ENCODE peak calls at places on chromosomes 16 and 17, in six cellular contexts. L is upper lobe of left lung, M is breast epithelium, Y is H1, B is HL-60, J is sigmoid colon. D is an unnamed sample.

GRCh38 chr17:61409301-61410099 is 9.9 kb downstream of the TBX2 start:
- DNase-seq in L (peak), M (peak), Y (no peak), B (peak), J (peak), D (peak)

GRCh38 chr17:74413491-74413890 is 18.4 kb upstream of the GPRC5C start:
- DNase-seq in L (no peak), M (no peak), Y (no peak), B (no peak), J (no peak), D (no peak)

GRCh38 chr17:67082110-67082509 is 37.8 kb downstream of the CACNG1 start:
- DNase-seq in L (no peak), M (no peak), Y (no peak), B (no peak), J (no peak), D (no peak)

GRCh38 chr17:45413498-45413923 is 19.2 kb downstream of the ARHGAP27 start:
- DNase-seq in L (peak), M (no peak), Y (no peak), B (peak), J (peak), D (no peak)

GRCh38 chr16:24539295-24539849 is at the start of gene RBBP6:
- DNase-seq in L (peak), M (peak), Y (peak), B (peak), J (peak), D (peak)

GRCh38 chr16:76071690-76072089 is 205.5 kb upstream of the CNTNAP4 start:
- DNase-seq in L (no peak), M (no peak), Y (no peak), B (no peak), J (no peak), D (no peak)

GRCh38 chr16:80599466-80599865 is 58.7 kb downstream of the DYNLRB2 start:
- DNase-seq in L (no peak), M (no peak), Y (no peak), B (no peak), J (no peak), D (no peak)

GRCh38 chr16:66363196-66363777 is 3.2 kb upstream of the CDH5 start:
- DNase-seq in L (no peak), M (no peak), Y (no peak), B (no peak), J (no peak), D (no peak)

GRCh38 chr17:82924812-82925211 is 85.0 kb upstream of the ZNF750 start:
- DNase-seq in L (no peak), M (no peak), Y (no peak), B (no peak), J (no peak), D (no peak)

GRCh38 chr16:71479420-71479819 is 9.7 kb downstream of the ZNF19 start:
- DNase-seq in L (no peak), M (no peak), Y (no peak), B (no peak), J (no peak), D (peak)

GRCh38 chr17:46818319-46818928 is at the start of gene WNT3:
- DNase-seq in L (no peak), M (no peak), Y (no peak), B (no peak), J (no peak), D (peak)

GRCh38 chr16:2019500-2019899 is at the start of gene NPW:
- DNase-seq in L (no peak), M (no peak), Y (no peak), B (no peak), J (no peak), D (peak)

GRCh38 chr17:2122641-2123302 is 67.9 kb downstream of the HIC1 start:
- DNase-seq in L (peak), M (peak), Y (no peak), B (peak), J (peak), D (peak)

GRCh38 chr17:6097005-6097279 is 26.8 kb downstream of the WSCD1 start:
- DNase-seq in L (no peak), M (no peak), Y (no peak), B (no peak), J (no peak), D (no peak)

GRCh38 chr17:77318491-77319210 is 177.9 kb downstream of the SEC14L1 start:
- DNase-seq in L (no peak), M (no peak), Y (no peak), B (peak), J (peak), D (no peak)

GRCh38 chr17:72342582-72343527 is 222.0 kb downstream of the SOX9 start:
- DNase-seq in L (peak), M (peak), Y (no peak), B (no peak), J (no peak), D (peak)

GRCh38 chr17:17979778-17980177 is 7.1 kb downstream of the DRC3 start:
- DNase-seq in L (no peak), M (no peak), Y (no peak), B (no peak), J (no peak), D (no peak)

GRCh38 chr16:9260665-9261064 is 169.2 kb downstream of the HAPSTR1 start:
- DNase-seq in L (no peak), M (no peak), Y (no peak), B (no peak), J (no peak), D (no peak)

GRCh38 chr17:82734987-82735866 is at the start of gene FN3K:
- DNase-seq in L (peak), M (no peak), Y (no peak), B (no peak), J (peak), D (peak)

DNA sequence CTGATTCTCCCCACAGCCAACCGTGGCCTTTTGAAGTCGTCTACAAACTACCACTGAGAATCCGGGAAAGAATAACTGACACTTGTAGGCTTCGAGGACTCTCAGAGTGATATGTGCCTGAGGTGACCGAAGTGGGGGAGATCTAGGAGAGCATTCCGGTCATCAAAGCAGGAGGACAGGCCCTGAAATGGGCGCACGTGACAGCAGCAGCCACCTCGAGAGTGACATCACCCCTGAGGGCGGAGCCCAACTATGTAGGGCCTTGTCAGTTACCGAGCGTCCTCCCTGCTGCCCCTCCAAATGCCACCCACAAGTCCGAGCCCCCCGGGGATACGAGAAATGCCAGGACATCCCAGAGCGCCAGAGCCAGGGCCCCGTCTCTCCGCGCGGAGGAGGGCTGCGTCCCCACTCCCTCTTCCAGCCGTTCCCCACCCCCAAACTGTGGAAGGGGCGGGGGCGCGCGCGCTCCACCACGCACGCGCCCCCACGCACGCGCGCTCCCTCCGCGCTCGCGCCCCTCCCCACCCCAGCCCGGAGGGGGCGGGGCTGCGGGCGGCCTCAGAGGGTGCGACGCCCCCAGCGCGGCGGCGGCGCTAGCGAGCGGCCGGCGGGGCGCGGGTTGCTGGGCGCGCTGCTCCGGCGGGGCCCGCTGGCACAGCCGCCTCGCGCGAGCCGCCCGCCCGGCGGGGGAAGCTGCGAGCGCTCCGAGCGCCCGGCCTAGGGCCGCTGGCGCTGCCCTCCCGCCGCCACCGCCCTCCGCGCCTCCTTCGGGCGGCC is at the start of gene TANC2:
- DNase-seq in L (peak), M (peak), Y (peak), B (peak), J (peak), D (peak)
- TF ChIP-seq POLR2AphosphoS5 in L (peak), M (peak), Y (peak), B (peak), J (peak), D (no peak)

GRCh38 chr17:30589431-30589830 is 112.2 kb downstream of the GOSR1 start:
- DNase-seq in L (no peak), M (no peak), Y (no peak), B (no peak), J (no peak), D (no peak)
- TF ChIP-seq CTCF in L (no peak), M (no peak), Y (no peak), B (no peak), J (no peak), D (no peak)

GRCh38 chr17:40461036-40461721 is 17.9 kb downstream of the IGFBP4 start:
- DNase-seq in L (no peak), M (no peak), Y (no peak), B (no peak), J (peak), D (no peak)

GRCh38 chr17:40462343-40463121 is 19.3 kb downstream of the IGFBP4 start:
- DNase-seq in L (no peak), M (no peak), Y (no peak), B (no peak), J (peak), D (no peak)

GRCh38 chr17:40461774-40462342 is 18.6 kb downstream of the IGFBP4 start:
- DNase-seq in L (no peak), M (no peak), Y (no peak), B (no peak), J (peak), D (no peak)

GRCh38 chr17:40464392-40464855 is 21.2 kb downstream of the IGFBP4 start:
- DNase-seq in L (no peak), M (no peak), Y (no peak), B (no peak), J (no peak), D (peak)

DNA sequence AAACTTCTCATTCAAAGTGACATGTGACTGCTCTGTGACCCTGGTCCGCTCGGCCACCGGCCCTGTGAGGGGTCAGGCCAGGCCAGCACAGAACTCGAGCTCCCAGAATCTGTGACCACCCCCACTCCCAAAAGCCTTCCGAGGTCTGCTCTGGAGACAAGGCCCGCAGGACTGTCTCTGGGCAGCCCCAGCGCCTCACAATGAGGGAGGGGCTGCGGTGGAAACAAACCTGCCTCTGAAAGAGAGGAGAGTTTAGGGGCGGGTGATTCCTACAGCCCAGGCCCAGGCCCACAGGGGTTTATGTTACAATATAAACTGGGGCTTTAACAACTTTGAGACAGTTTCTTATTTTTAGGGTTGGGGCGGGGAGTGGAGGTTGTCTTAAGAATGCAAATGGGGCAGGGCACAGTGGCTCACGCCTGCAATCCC is 19.9 kb downstream of the IGFBP4 start:
- DNase-seq in L (no peak), M (no peak), Y (no peak), B (no peak), J (peak), D (peak)
- TF ChIP-seq POLR2AphosphoS5 in L (no peak), M (no peak), Y (no peak), B (no peak), J (peak), D (no peak)

DNA sequence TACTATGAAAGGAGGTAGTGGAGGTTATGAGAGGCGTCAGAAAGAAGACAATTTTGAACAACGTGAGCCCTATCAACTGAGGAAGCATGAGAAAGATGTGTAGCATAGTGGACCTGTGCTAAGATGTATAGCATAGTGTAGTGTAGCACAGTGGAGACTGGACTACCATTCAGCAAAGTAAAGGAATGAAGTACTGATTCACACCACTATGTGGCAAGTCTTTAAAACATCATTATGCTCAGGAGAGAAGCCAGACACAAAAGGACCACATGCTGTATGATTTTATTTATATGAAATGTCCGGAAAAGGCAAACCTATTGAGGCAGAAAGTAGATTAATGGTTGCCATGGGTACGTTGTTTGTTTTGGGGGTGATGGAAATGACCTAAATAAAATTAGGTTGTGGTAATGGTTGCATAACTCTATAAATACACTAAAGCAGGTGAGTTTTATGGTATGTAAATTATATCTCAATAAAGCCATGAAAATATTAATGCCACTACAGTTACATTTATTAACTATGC is 20.4 kb upstream of the XYLT1 start:
- DNase-seq in L (no peak), M (no peak), Y (no peak), B (no peak), J (no peak), D (no peak)
- TF ChIP-seq CTCF in L (no peak), M (no peak), Y (no peak), B (no peak), J (no peak), D (no peak)